ENCODE peak calls at places on chromosomes 5 and 9, in eight cellular contexts. Z, E, V, W, P, O, I and B are unnamed samples.

GRCh38 chr5:140125637-140126036 is at the start of gene IGIP:
- DNase-seq in P (no peak), W (no peak), E (no peak), O (no peak), Z (no peak), V (no peak), I (no peak), B (no peak)

GRCh38 chr5:139462582-139463276 is at the start of gene ECSCR:
- DNase-seq in O (no peak), E (no peak), Z (peak), P (no peak), I (no peak), W (peak), V (no peak), B (peak)

GRCh38 chr9:132187006-132187760 is 25.3 kb downstream of the NTNG2 start:
- DNase-seq in E (no peak), O (no peak), Z (no peak), I (no peak), V (no peak), P (no peak), W (peak), B (no peak)

GRCh38 chr5:1471240-1471853 is 26.1 kb upstream of the SLC6A3 start:
- DNase-seq in O (no peak), Z (no peak), I (no peak), P (no peak), V (peak), W (no peak), E (no peak), B (no peak)

GRCh38 chr5:10479226-10479721 is 37.6 kb downstream of the ROPN1L start:
- DNase-seq in Z (no peak), V (no peak), W (no peak), I (no peak), O (peak), P (peak), E (no peak), B (peak)

GRCh38 chr5:89005990-89006389 is 123.0 kb upstream of the MEF2C start:
- DNase-seq in O (no peak), E (no peak), I (no peak), W (no peak), V (no peak), Z (no peak), P (no peak), B (no peak)

GRCh38 chr9:16879416-16879815 is 8.9 kb upstream of the BNC2 start:
- DNase-seq in V (no peak), Z (no peak), W (no peak), I (no peak), O (no peak), P (no peak), E (no peak), B (no peak)

GRCh38 chr5:32534056-32534455 is 51.3 kb upstream of the SUB1 start:
- DNase-seq in I (no peak), Z (no peak), V (no peak), E (no peak), O (no peak), W (no peak), P (no peak), B (no peak)

GRCh38 chr9:33351547-33351946 is 50.8 kb downstream of the AQP7 start:
- DNase-seq in W (no peak), O (no peak), I (no peak), V (peak), E (no peak), P (no peak), Z (no peak), B (no peak)

GRCh38 chr9:89167788-89168187 is 10.8 kb downstream of the SHC3 start:
- DNase-seq in E (no peak), V (no peak), I (no peak), P (no peak), O (no peak), Z (no peak), W (no peak), B (no peak)

GRCh38 chr5:64971990-64972389 is 203.3 kb downstream of the CWC27 start:
- DNase-seq in O (no peak), Z (no peak), E (no peak), I (no peak), P (no peak), V (no peak), W (no peak), B (no peak)

GRCh38 chr5:172059661-172060100 is 53.2 kb upstream of the FBXW11 start:
- DNase-seq in Z (peak), V (no peak), I (no peak), W (no peak), E (no peak), P (no peak), O (no peak), B (no peak)

GRCh38 chr5:55154893-55155292 is 5.1 kb upstream of the GPX8 start:
- DNase-seq in V (no peak), I (no peak), Z (no peak), W (no peak), P (no peak), O (no peak), E (no peak), B (no peak)

GRCh38 chr9:133251773-133252172 is 23.2 kb downstream of the ABO start:
- DNase-seq in Z (no peak), W (no peak), V (no peak), P (no peak), I (no peak), E (no peak), O (no peak), B (no peak)

GRCh38 chr9:124295097-124295794 is 37.5 kb downstream of the NEK6 start:
- DNase-seq in E (no peak), I (no peak), P (no peak), Z (no peak), V (no peak), W (peak), O (peak), B (no peak)

GRCh38 chr9:91845839-91846238 is 104.2 kb downstream of the ROR2 start:
- DNase-seq in I (no peak), Z (no peak), P (peak), W (no peak), E (no peak), V (no peak), O (no peak), B (peak)

GRCh38 chr5:8689773-8690172 is 820.8 kb downstream of the MTRR start:
- DNase-seq in V (no peak), P (no peak), Z (no peak), I (no peak), W (no peak), O (no peak), E (no peak), B (no peak)

GRCh38 chr9:98523231-98523901 is 185.4 kb downstream of the GABBR2 start:
- DNase-seq in Z (no peak), V (no peak), I (no peak), O (no peak), W (no peak), P (no peak), E (no peak), B (no peak)

GRCh38 chr5:64330728-64331231 is 165.1 kb downstream of the RNF180 start:
- DNase-seq in E (no peak), I (no peak), Z (no peak), V (peak), W (no peak), O (no peak), P (no peak), B (no peak)

GRCh38 chr5:10355071-10355889 is 1.8 kb downstream of the MARCHF6 start:
- DNase-seq in E (no peak), W (no peak), O (no peak), Z (no peak), V (no peak), I (no peak), P (no peak), B (no peak)

GRCh38 chr5:53782620-53783019 is 222.2 kb downstream of the NDUFS4 start:
- DNase-seq in Z (no peak), P (no peak), O (no peak), W (no peak), E (no peak), V (no peak), I (no peak), B (no peak)

GRCh38 chr5:103394676-103395075 is 136.1 kb downstream of the MACIR start:
- DNase-seq in O (no peak), E (no peak), W (no peak), P (no peak), Z (no peak), V (no peak), I (no peak), B (no peak)

GRCh38 chr9:89440951-89441654 is 56.8 kb downstream of the SEMA4D start:
- DNase-seq in V (no peak), P (peak), W (no peak), E (no peak), O (no peak), Z (no peak), I (no peak), B (no peak)

GRCh38 chr9:37191403-37192089 is 71.2 kb downstream of the ZCCHC7 start:
- DNase-seq in Z (no peak), E (no peak), V (no peak), I (no peak), O (no peak), P (no peak), W (no peak), B (no peak)

GRCh38 chr5:10442581-10442980 is 902 bp downstream of the ROPN1L start:
- DNase-seq in Z (no peak), W (no peak), V (no peak), O (no peak), I (no peak), E (no peak), P (no peak), B (no peak)

GRCh38 chr5:56595561-56595960 is 219.8 kb upstream of the MAP3K1 start:
- DNase-seq in P (no peak), Z (no peak), I (no peak), E (no peak), V (no peak), W (no peak), O (no peak), B (no peak)

GRCh38 chr5:4027335-4027734 is 431.7 kb downstream of the IRX1 start:
- DNase-seq in P (no peak), O (no peak), I (no peak), E (no peak), W (no peak), Z (no peak), V (no peak), B (no peak)

GRCh38 chr5:9775339-9775738 is 145.2 kb upstream of the TAS2R1 start:
- DNase-seq in P (no peak), E (no peak), V (no peak), I (no peak), W (no peak), O (no peak), Z (no peak), B (no peak)

GRCh38 chr9:124030969-124031451 is 19.4 kb downstream of the LHX2 start:
- DNase-seq in I (no peak), O (no peak), E (no peak), V (no peak), Z (no peak), P (no peak), W (no peak), B (no peak)

GRCh38 chr5:95823738-95824609 is 1.4 kb upstream of the GLRX start:
- DNase-seq in O (peak), I (peak), V (peak), E (peak), Z (peak), W (peak), P (peak), B (peak)

GRCh38 chr9:29211681-29212589 is 1638.7 kb upstream of the C9orf72 start:
- DNase-seq in Z (peak), E (no peak), W (peak), P (peak), O (peak), I (peak), V (peak), B (no peak)

GRCh38 chr5:93150311-93151012 is 430.6 kb downstream of the NR2F1-AS1 start:
- DNase-seq in P (no peak), Z (no peak), W (no peak), I (no peak), E (no peak), O (no peak), V (no peak), B (no peak)

GRCh38 chr5:127418378-127418777 is 99.1 kb upstream of the PRRC1 start:
- DNase-seq in I (no peak), V (no peak), E (no peak), P (no peak), O (no peak), W (no peak), Z (no peak), B (no peak)

GRCh38 chr5:76789991-76790571 is 28.7 kb upstream of the F2RL1 start:
- DNase-seq in O (no peak), I (no peak), W (no peak), P (no peak), V (peak), E (no peak), Z (no peak), B (no peak)

GRCh38 chr9:113545068-113545467 is 81.5 kb downstream of the RGS3 start:
- DNase-seq in P (no peak), E (no peak), Z (no peak), I (no peak), W (no peak), V (no peak), O (no peak), B (peak)
- TF ChIP-seq POLR2A in P (no peak), E (no peak), Z (no peak), I (no peak), W (no peak), V (no peak), O (no peak), B (no peak)

GRCh38 chr5:150319484-150319790 is 16.7 kb upstream of the ARSI start:
- DNase-seq in W (no peak), E (no peak), V (no peak), Z (no peak), I (no peak), P (no peak), O (no peak), B (no peak)
- H3K27ac ChIP-seq in W (no peak), E (no peak), V (no peak), Z (no peak), I (no peak), P (no peak), O (no peak), B (no peak)

DNA sequence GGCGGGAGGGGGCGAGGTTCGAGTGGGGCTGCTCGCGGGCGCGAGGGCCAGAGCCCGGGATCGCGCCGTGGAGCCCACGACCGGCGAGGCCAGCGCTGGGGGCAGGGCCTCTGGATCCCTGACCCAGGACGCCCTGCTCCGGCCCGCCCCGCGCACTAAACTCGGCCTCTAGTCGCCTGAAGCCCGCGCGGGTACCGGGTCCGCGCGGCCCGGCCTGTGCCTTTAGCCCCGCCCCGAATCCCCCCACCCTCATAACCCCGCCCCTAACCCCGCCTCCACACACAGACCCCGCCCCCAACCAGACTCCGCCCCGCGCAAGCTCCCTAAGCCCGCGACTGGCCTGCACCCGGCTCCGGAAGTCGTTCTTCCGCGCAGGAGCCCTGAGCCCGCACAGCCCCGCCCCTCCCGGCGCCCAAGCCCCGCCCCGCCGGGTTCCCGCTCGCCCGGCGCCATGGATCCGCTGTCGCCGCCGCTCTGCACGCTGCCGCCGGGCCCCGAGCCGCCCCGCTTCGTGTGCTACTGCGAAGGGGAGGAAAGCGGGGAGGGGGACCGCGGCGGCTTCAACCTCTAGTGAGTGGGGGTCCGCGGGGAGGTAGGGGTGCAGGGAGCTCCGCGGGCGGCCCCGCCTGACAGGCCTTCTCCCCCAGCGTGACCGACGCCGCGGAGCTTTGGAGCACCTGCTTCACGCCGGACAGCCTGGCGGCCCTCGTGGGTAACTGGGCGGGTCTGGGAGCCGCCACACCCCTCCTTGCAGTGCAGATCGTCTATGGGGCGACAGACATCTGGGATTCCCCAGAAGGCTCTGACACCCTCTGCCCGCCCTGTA is at the start of gene PAXX:
- DNase-seq in V (peak), P (peak), W (peak), O (peak), I (peak), E (peak), Z (peak), B (peak)
- TF ChIP-seq POLR2A in V (peak), P (no peak), W (peak), O (peak), I (peak), E (peak), Z (no peak), B (no peak)

DNA sequence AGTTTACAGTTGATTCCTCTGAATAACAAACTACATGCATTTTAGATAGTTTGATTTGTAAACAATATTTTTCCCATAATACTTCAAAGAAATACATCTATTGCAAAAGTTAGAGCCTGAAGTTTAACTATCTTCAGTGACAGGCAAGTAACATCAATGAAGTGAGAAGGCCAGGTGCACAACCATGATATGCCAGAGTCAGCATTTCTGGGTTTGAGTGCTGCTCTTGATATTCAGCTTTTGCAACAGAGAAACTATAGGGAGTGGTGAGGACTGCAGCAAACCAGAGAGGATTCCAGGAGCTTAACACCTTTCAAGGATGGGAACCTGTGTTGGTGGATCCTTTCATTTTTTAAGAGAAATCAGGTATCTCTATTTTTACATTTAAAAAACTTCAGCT is 79.4 kb upstream of the RASEF start:
- DNase-seq in W (no peak), I (no peak), V (no peak), Z (no peak), P (no peak), O (no peak), E (no peak), B (no peak)
- H3K27ac ChIP-seq in W (no peak), I (no peak), V (no peak), Z (no peak), P (no peak), O (no peak), E (no peak), B (no peak)

GRCh38 chr5:181158869-181159268 is 11.5 kb downstream of the OR2V2 start:
- DNase-seq in O (no peak), I (no peak), V (no peak), W (no peak), P (no peak), E (no peak), Z (no peak), B (no peak)

GRCh38 chr5:181163487-181164075 is 16.2 kb downstream of the OR2V2 start:
- DNase-seq in I (no peak), E (no peak), Z (no peak), O (no peak), W (no peak), V (no peak), P (no peak), B (no peak)

GRCh38 chr5:181161534-181162175 is 14.3 kb downstream of the OR2V2 start:
- DNase-seq in I (no peak), V (no peak), W (no peak), Z (no peak), O (no peak), P (no peak), E (no peak), B (no peak)

GRCh38 chr5:181159286-181160143 is 12.1 kb downstream of the OR2V2 start:
- DNase-seq in O (peak), E (peak), V (peak), Z (peak), W (peak), P (peak), I (peak), B (peak)

GRCh38 chr5:181160144-181160754 is 12.9 kb downstream of the OR2V2 start:
- DNase-seq in I (peak), Z (no peak), O (peak), W (no peak), V (peak), P (no peak), E (no peak), B (peak)
- TF ChIP-seq POLR2A in I (peak), Z (no peak), O (no peak), W (no peak), V (no peak), P (no peak), E (no peak), B (no peak)

GRCh38 chr5:36710039-36710438 is 103.6 kb downstream of the SLC1A3 start:
- DNase-seq in Z (no peak), V (no peak), I (no peak), W (no peak), P (no peak), E (no peak), O (no peak), B (no peak)
- H3K27ac ChIP-seq in Z (no peak), V (no peak), I (no peak), W (no peak), P (no peak), E (no peak), O (no peak), B (no peak)

DNA sequence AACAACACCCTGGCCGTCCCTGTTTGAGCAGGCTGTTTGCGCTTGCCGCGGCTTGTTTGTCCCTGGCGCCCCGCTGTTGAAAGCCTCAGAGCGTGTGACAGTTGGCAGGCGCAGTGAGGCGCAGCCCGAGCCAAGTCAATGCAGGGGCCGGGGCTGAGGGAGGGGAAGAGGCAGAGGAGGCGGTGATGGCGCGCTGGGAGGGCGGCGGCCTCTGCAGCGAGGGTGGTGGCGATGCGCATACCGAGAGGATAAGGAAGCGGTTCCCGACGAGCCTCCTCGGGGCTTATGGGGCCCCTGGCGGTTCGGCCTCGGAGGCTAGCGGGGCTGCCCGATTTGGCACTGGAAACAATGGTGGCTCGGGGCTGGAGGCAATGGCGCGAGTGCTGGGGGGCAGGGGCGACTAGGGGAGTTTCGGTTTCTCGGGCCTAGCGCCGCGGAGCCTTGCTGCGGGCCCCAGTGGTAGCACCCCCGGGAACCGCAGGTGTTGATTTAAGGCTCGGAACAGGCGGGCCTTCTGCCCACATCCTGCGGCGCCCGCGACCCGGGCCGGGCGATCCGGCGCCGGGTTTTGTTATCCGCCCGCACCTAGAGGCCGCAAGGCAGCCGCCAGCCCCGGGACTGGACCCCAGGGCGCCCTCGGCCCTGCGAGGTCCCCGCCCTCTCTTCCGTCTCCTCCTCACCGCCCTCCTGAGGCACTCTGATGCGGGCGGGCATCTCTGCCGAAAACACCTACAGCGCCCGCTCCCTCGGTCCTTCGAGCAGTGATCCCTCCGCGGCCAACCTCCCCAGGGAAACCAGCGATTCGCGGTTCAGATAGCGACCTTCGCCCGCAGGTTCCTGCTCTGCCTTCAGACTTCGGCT is 955 bp upstream of the LNPEP start:
- DNase-seq in V (peak), Z (peak), O (peak), E (peak), P (peak), W (peak), I (peak), B (peak)
- TF ChIP-seq POLR2A in V (peak), Z (peak), O (peak), E (peak), P (peak), W (peak), I (peak), B (peak)

DNA sequence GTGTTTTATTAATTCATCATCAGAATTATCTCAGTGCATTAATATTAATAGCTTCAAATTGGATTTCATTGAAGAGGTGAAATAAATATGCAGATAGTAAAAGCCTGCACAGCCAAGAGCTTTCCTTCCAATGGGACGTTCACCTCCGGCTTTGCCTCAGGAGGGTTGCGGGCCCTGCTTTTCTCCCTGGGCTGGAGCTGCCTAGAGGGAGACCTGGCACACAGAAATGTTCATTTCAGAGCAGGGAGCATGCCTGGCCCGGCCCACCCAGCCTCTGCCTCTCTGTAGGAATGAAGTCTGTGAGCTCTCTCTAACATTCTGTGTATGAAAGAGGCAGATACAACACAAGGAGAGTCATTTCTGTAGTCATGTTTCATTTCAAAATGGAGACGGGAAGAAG is 100.4 kb upstream of the IRX2 start:
- DNase-seq in O (no peak), P (no peak), W (no peak), Z (no peak), V (no peak), E (no peak), I (no peak), B (no peak)
- H3K27ac ChIP-seq in O (no peak), P (no peak), W (no peak), Z (no peak), V (no peak), E (no peak), I (no peak), B (no peak)